ENCODE peak calls at places on chromosome 7, in four cellular contexts. L is brain microvascular endothelial cell; J is heart left ventricle; X is CD8-positive, alpha-beta T cell. W is an unnamed sample. For H3K36me3, the result is how much of the 10 kb centered on the place peaks cover.

GRCh38 chr7:114345494-114345893 is 69.1 kb upstream of the FOXP2 start:
- DNase-seq in L (peak), J (no peak), X (no peak), W (no peak)

GRCh38 chr7:40597517-40597916 is 462.7 kb downstream of the SUGCT start:
- DNase-seq in L (no peak), J (no peak), X (no peak), W (no peak)

GRCh38 chr7:149626972-149627371 is 129.4 kb upstream of the ZNF746 start:
- DNase-seq in L (no peak), J (no peak), X (no peak), W (no peak)

GRCh38 chr7:133820584-133820983 is 306.6 kb upstream of the LRGUK start:
- DNase-seq in L (no peak), J (no peak), X (no peak), W (no peak)

GRCh38 chr7:149881328-149882263 is 7.8 kb downstream of the ATP6V0E2 start:
- DNase-seq in L (no peak), J (no peak), X (no peak), W (no peak)

GRCh38 chr7:138505361-138505873 is 45.4 kb downstream of the TRIM24 start:
- DNase-seq in L (no peak), J (no peak), X (no peak), W (no peak)

GRCh38 chr7:18815261-18815840 is 302.1 kb downstream of the TWIST1 start:
- DNase-seq in L (no peak), J (no peak), X (no peak), W (no peak)

GRCh38 chr7:46814516-46815250 is 767.2 kb downstream of the TNS3 start:
- DNase-seq in L (no peak), J (no peak), X (no peak), W (no peak)

GRCh38 chr7:7761340-7761973 is 43.0 kb upstream of the RPA3 start:
- DNase-seq in L (no peak), J (no peak), X (no peak), W (no peak)

DNA sequence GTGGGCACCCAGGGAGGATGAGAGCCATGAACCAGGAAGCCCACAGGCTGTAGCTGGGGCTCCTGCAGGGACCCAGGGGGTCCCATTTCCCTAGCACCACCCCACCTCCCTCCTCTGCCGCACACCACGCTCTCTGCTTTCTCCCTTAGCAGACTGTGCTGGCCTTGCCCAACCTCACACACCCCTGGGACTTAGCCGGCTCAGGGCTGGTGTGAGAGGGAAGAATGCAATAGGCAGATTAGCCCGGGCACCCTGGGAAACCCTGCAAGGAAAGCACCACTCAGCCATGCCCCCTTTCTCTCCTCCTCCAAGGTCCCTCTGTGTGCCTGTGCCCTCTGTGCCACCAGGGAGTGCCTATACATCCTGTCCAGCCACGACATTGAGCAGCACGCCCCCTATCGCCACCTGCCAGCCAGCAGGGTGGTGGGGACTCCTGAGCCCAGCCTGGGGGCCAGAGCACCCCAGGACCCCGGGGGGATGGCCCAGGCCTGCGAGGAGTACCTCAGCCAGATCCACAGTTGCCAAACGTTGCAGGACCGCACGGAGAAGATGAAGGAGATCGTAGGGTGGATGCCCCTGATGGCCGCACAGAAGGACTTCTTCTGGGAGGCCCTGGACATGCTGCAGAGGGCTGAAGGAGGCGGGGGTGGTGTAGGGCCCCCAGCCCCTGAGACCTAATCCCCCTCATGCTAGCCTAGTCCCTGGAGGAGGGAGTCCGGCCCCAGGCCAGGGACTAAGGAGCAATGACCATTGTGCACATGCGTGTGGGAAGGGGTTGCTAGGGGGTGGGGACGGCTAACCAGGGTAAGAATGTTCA is 1.7 kb upstream of the PCOLCE start:
- DNase-seq in L (no peak), J (no peak), X (no peak), W (no peak)
- TF ChIP-seq CTCF in L (peak), J (no peak), X (no peak), W (peak)

GRCh38 chr7:29987821-29988317 is 1.7 kb downstream of the SCRN1 start:
- DNase-seq in L (peak), J (no peak), X (no peak), W (peak)
- H3K4me3 ChIP-seq in L (peak), J (no peak), X (no peak), W (peak)

GRCh38 chr7:74185016-74185415 is 10.9 kb downstream of the EIF4H start:
- DNase-seq in L (no peak), J (no peak), X (no peak), W (no peak)
- H3K36me3 ChIP-seq in L (under half), J (under half), X (under half), W (under half)

GRCh38 chr7:80635998-80636397 is 2.4 kb upstream of the CD36 start:
- DNase-seq in L (no peak), J (no peak), X (no peak), W (no peak)
- TF ChIP-seq CTCF in L (no peak), J (no peak), X (no peak), W (no peak)

GRCh38 chr7:30913821-30914515 is 2.3 kb downstream of the AQP1 start:
- DNase-seq in L (no peak), J (no peak), X (no peak), W (no peak)
- H3K4me3 ChIP-seq in L (no peak), J (peak), X (no peak), W (no peak)